ENCODE peak calls at places on chromosomes 1 and 21, in six cellular contexts. U, L, D, R, W and Q are unnamed samples.

GRCh38 chr1:234659538-234659937 is 49.6 kb upstream of the IRF2BP2 start:
- DNase-seq in U (no peak), L (no peak), D (peak; percentile 89), R (no peak), W (peak; percentile 77), Q (peak; percentile 75)

GRCh38 chr1:31984419-31985347 is 29.0 kb upstream of the KHDRBS1 start:
- DNase-seq in U (no peak), L (no peak), D (peak; percentile 63), R (no peak), W (no peak), Q (peak; percentile 43)

GRCh38 chr1:66480162-66480561 is 53.8 kb upstream of the SGIP1 start:
- DNase-seq in U (no peak), L (no peak), D (no peak), R (no peak), W (no peak), Q (no peak)

GRCh38 chr1:86616871-86617270 is 70.0 kb downstream of the CLCA4 start:
- DNase-seq in U (no peak), L (no peak), D (no peak), R (no peak), W (no peak), Q (no peak)

GRCh38 chr1:55339681-55340080 is 124.5 kb upstream of the USP24 start:
- DNase-seq in U (no peak), L (no peak), D (no peak), R (no peak), W (no peak), Q (no peak)

GRCh38 chr1:23913212-23913880 is at the start of gene CNR2:
- DNase-seq in U (no peak), L (no peak), D (no peak), R (no peak), W (peak; percentile 53), Q (no peak)

GRCh38 chr1:208202333-208202987 is 41.7 kb downstream of the PLXNA2 start:
- DNase-seq in U (no peak), L (no peak), D (no peak), R (no peak), W (no peak), Q (no peak)

GRCh38 chr1:65921461-65921860 is 128.8 kb downstream of the PDE4B start:
- DNase-seq in U (no peak), L (no peak), D (no peak), R (no peak), W (no peak), Q (peak; percentile 1)

GRCh38 chr1:171257207-171258052 is 9.1 kb downstream of the FMO1 start:
- DNase-seq in U (no peak), L (no peak), D (no peak), R (no peak), W (no peak), Q (no peak)

GRCh38 chr1:6953216-6953615 is 168.0 kb downstream of the CAMTA1 start:
- DNase-seq in U (no peak), L (no peak), D (no peak), R (no peak), W (no peak), Q (no peak)

GRCh38 chr1:8094481-8095241 is 68.6 kb upstream of the ERRFI1 start:
- DNase-seq in U (no peak), L (no peak), D (peak; percentile 90), R (no peak), W (peak; percentile 52), Q (peak; percentile 99)

GRCh38 chr21:16192900-16193299 is 463.1 kb downstream of the USP25 start:
- DNase-seq in U (no peak), L (no peak), D (peak; percentile 20), R (no peak), W (no peak), Q (no peak)

GRCh38 chr1:156801409-156802121 is 15.1 kb downstream of the SH2D2A start:
- DNase-seq in U (no peak), L (no peak), D (peak; percentile 54), R (no peak), W (no peak), Q (peak; percentile 36)

GRCh38 chr1:11204396-11205190 is 15.4 kb downstream of the ANGPTL7 start:
- DNase-seq in U (no peak), L (no peak), D (no peak), R (no peak), W (no peak), Q (no peak)

GRCh38 chr21:31283025-31283424 is 61.0 kb downstream of the TIAM1 start:
- DNase-seq in U (no peak), L (no peak), D (no peak), R (no peak), W (no peak), Q (no peak)

GRCh38 chr21:43885721-43886120 is 20.7 kb downstream of the AGPAT3 start:
- DNase-seq in U (no peak), L (no peak), D (no peak), R (no peak), W (no peak), Q (no peak)

GRCh38 chr21:43884861-43885370 is 19.9 kb downstream of the AGPAT3 start:
- DNase-seq in U (no peak), L (no peak), D (no peak), R (no peak), W (no peak), Q (no peak)

GRCh38 chr21:43882952-43883492 is 18.0 kb downstream of the AGPAT3 start:
- DNase-seq in U (no peak), L (no peak), D (no peak), R (no peak), W (no peak), Q (no peak)

GRCh38 chr21:43881918-43882317 is 16.9 kb downstream of the AGPAT3 start:
- DNase-seq in U (no peak), L (no peak), D (no peak), R (no peak), W (no peak), Q (no peak)

GRCh38 chr21:43884012-43884860 is 19.2 kb downstream of the AGPAT3 start:
- DNase-seq in U (no peak), L (peak; percentile 73), D (no peak), R (no peak), W (peak; percentile 59), Q (peak; percentile 54)
- H2BK120ac ChIP-seq in U (no peak overlapping the region), L (no peak overlapping the region), D (no peak overlapping the region), R (no peak overlapping the region), W (peak overlapping the region; percentile 35), Q (no peak overlapping the region)

GRCh38 chr1:174206148-174206826 is 47.0 kb downstream of the RABGAP1L start:
- DNase-seq in U (no peak), L (no peak), D (no peak), R (no peak), W (no peak), Q (no peak)
- H3K9me3 ChIP-seq in U (no peaks in the 10 kb centered on the region), L (no peaks in the 10 kb centered on the region), D (no peaks in the 10 kb centered on the region), R (peaks cover 14% of the 10 kb centered on the region), W (no peaks in the 10 kb centered on the region), Q (peaks cover 6% of the 10 kb centered on the region)

DNA sequence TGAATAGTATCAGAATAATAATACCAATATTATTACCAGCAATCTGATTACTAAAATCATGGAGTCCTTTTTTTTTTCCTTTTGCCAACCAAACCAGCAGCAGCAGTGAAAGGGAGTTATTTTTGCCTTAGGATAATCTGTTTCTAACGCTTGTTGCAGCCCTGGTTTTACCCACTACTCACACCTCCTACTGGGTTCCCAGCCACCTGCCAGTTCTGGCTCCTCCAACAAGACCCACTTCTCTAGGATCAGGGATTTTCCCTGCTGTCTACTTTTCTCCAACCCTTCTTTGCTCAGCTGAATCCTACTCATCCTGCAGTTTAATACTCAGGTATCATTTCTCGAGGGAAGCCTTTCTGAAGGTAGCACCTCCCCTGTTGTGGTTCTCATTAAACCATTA is 96.8 kb upstream of the BCAR3 start:
- DNase-seq in U (no peak), L (no peak), D (no peak), R (no peak), W (no peak), Q (no peak)
- H2BK120ac ChIP-seq in U (no peak overlapping the region), L (no peak overlapping the region), D (peak overlapping the region; percentile 53), R (no peak overlapping the region), W (no peak overlapping the region), Q (no peak overlapping the region)

GRCh38 chr1:152359906-152360305 is at the start of gene FLG2:
- DNase-seq in U (no peak), L (no peak), D (no peak), R (no peak), W (no peak), Q (no peak)
- H3K9me3 ChIP-seq in U (peaks cover 76% of the 10 kb centered on the region), L (peaks cover 89% of the 10 kb centered on the region), D (peaks cover 1% of the 10 kb centered on the region), R (no peaks in the 10 kb centered on the region), W (peaks cover 17% of the 10 kb centered on the region), Q (peaks cover 9% of the 10 kb centered on the region)

GRCh38 chr1:233655433-233655844 is 41.5 kb downstream of the KCNK1 start:
- DNase-seq in U (no peak), L (no peak), D (no peak), R (no peak), W (peak; percentile 98), Q (no peak)
- H2BK120ac ChIP-seq in U (no peak overlapping the region), L (no peak overlapping the region), D (no peak overlapping the region), R (no peak overlapping the region), W (no peak overlapping the region), Q (no peak overlapping the region)

GRCh38 chr1:248599396-248599795 is 1.9 kb upstream of the OR2T10 start:
- DNase-seq in U (no peak), L (no peak), D (no peak), R (no peak), W (peak; percentile 1), Q (no peak)
- H3K9me3 ChIP-seq in U (peaks cover 46% of the 10 kb centered on the region), L (peaks cover 65% of the 10 kb centered on the region), D (no peaks in the 10 kb centered on the region), R (no peaks in the 10 kb centered on the region), W (peaks cover 4% of the 10 kb centered on the region), Q (peaks cover 3% of the 10 kb centered on the region)